ENCODE peak calls at places on chromosome 21, in ten cellular contexts. One of them, this sample, is unnamed.

GRCh38 chr21:45950740-45951515 is 30.6 kb upstream of the COL6A1 start:
- DNase-seq in hepatocyte: peak; percentile 51
- DNase-seq in astrocyte of the cerebellum: no peak
- DNase-seq in ascending aorta: no peak
- DNase-seq in neural crest cell: no peak
- DNase-seq in left lung: no peak
- DNase-seq in GM13977: no peak
- DNase-seq in progenitor cell of endocrine pancreas: no peak
- DNase-seq in Calu3: peak; percentile 12
- DNase-seq in tibial artery: peak; percentile 57
- DNase-seq in this sample: peak; percentile 98

GRCh38 chr21:34728479-34728878 is 59.7 kb downstream of the CLIC6 start:
- DNase-seq in hepatocyte: no peak
- DNase-seq in astrocyte of the cerebellum: no peak
- DNase-seq in ascending aorta: no peak
- DNase-seq in neural crest cell: no peak
- DNase-seq in left lung: peak; percentile 58
- DNase-seq in GM13977: no peak
- DNase-seq in progenitor cell of endocrine pancreas: no peak
- DNase-seq in Calu3: no peak
- DNase-seq in tibial artery: no peak
- DNase-seq in this sample: no peak

GRCh38 chr21:32425628-32426027 is 13.1 kb downstream of the EVA1C start:
- DNase-seq in hepatocyte: no peak
- DNase-seq in astrocyte of the cerebellum: no peak
- DNase-seq in ascending aorta: no peak
- DNase-seq in neural crest cell: no peak
- DNase-seq in left lung: no peak
- DNase-seq in GM13977: no peak
- DNase-seq in progenitor cell of endocrine pancreas: no peak
- DNase-seq in Calu3: no peak
- DNase-seq in tibial artery: no peak
- DNase-seq in this sample: no peak

GRCh38 chr21:14687277-14687642 is 141.1 kb upstream of the SAMSN1 start:
- DNase-seq in hepatocyte: no peak
- DNase-seq in astrocyte of the cerebellum: no peak
- DNase-seq in ascending aorta: no peak
- DNase-seq in neural crest cell: no peak
- DNase-seq in left lung: no peak
- DNase-seq in GM13977: no peak
- DNase-seq in progenitor cell of endocrine pancreas: no peak
- DNase-seq in Calu3: no peak
- DNase-seq in tibial artery: no peak
- DNase-seq in this sample: no peak

GRCh38 chr21:41234574-41234973 is 66.6 kb downstream of the BACE2 start:
- DNase-seq in hepatocyte: no peak
- DNase-seq in astrocyte of the cerebellum: no peak
- DNase-seq in ascending aorta: no peak
- DNase-seq in neural crest cell: no peak
- DNase-seq in left lung: no peak
- DNase-seq in GM13977: no peak
- DNase-seq in progenitor cell of endocrine pancreas: no peak
- DNase-seq in Calu3: no peak
- DNase-seq in tibial artery: no peak
- DNase-seq in this sample: no peak

GRCh38 chr21:25887646-25888321 is 153.0 kb downstream of the GABPA start:
- DNase-seq in hepatocyte: peak; percentile 25
- DNase-seq in astrocyte of the cerebellum: no peak
- DNase-seq in ascending aorta: no peak
- DNase-seq in neural crest cell: no peak
- DNase-seq in left lung: no peak
- DNase-seq in GM13977: no peak
- DNase-seq in progenitor cell of endocrine pancreas: no peak
- DNase-seq in Calu3: peak; percentile 5
- DNase-seq in tibial artery: no peak
- DNase-seq in this sample: no peak

GRCh38 chr21:27525780-27526179 is 558.9 kb upstream of the ADAMTS5 start:
- DNase-seq in hepatocyte: no peak
- DNase-seq in astrocyte of the cerebellum: no peak
- DNase-seq in ascending aorta: no peak
- DNase-seq in neural crest cell: no peak
- DNase-seq in left lung: no peak
- DNase-seq in GM13977: no peak
- DNase-seq in progenitor cell of endocrine pancreas: no peak
- DNase-seq in Calu3: no peak
- DNase-seq in tibial artery: no peak
- DNase-seq in this sample: no peak

GRCh38 chr21:26804895-26805609 is 40.2 kb downstream of the ADAMTS1 start:
- DNase-seq in hepatocyte: no peak
- DNase-seq in astrocyte of the cerebellum: no peak
- DNase-seq in ascending aorta: no peak
- DNase-seq in neural crest cell: no peak
- DNase-seq in left lung: no peak
- DNase-seq in GM13977: no peak
- DNase-seq in progenitor cell of endocrine pancreas: no peak
- DNase-seq in Calu3: no peak
- DNase-seq in tibial artery: no peak
- DNase-seq in this sample: no peak

GRCh38 chr21:28154121-28154520 is 838.6 kb downstream of the LTN1 start:
- DNase-seq in hepatocyte: no peak
- DNase-seq in astrocyte of the cerebellum: no peak
- DNase-seq in ascending aorta: no peak
- DNase-seq in neural crest cell: no peak
- DNase-seq in left lung: no peak
- DNase-seq in GM13977: no peak
- DNase-seq in progenitor cell of endocrine pancreas: no peak
- DNase-seq in Calu3: no peak
- DNase-seq in tibial artery: no peak
- DNase-seq in this sample: no peak

GRCh38 chr21:36480618-36481017 is 696 bp upstream of the CLDN14 start:
- DNase-seq in hepatocyte: no peak
- DNase-seq in astrocyte of the cerebellum: no peak
- DNase-seq in ascending aorta: no peak
- DNase-seq in neural crest cell: no peak
- DNase-seq in left lung: no peak
- DNase-seq in GM13977: no peak
- DNase-seq in progenitor cell of endocrine pancreas: no peak
- DNase-seq in Calu3: no peak
- DNase-seq in tibial artery: no peak
- DNase-seq in this sample: no peak
- TF ChIP-seq CTCF in hepatocyte: no peak
- TF ChIP-seq CTCF in astrocyte of the cerebellum: no peak
- TF ChIP-seq CTCF in ascending aorta: no peak
- TF ChIP-seq CTCF in neural crest cell: no peak
- TF ChIP-seq CTCF in left lung: no peak
- TF ChIP-seq CTCF in GM13977: no peak
- TF ChIP-seq CTCF in progenitor cell of endocrine pancreas: no peak
- TF ChIP-seq CTCF in Calu3: no peak
- TF ChIP-seq CTCF in tibial artery: no peak
- TF ChIP-seq CTCF in this sample: no peak

DNA sequence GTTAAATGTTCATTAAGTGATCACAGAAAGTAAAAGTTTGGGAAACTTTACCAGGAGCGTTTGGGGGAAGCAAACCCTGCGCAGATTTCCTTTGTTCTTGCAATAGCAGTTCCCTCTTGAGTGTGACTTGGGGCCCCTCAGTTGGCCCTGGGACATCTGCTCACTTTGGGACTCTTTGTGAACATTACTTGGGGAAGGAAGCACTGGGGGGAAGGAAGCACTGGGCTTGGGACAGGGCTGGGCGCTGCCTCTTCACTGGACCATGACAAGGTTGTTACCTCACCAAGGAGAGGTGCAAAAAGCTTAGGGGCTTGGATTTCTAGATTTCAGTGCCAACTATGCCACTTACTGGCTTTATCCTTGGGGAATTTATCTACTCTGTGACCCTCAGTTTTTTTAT is 63.5 kb downstream of the ETS2 start:
- DNase-seq in hepatocyte: no peak
- DNase-seq in astrocyte of the cerebellum: no peak
- DNase-seq in ascending aorta: no peak
- DNase-seq in neural crest cell: no peak
- DNase-seq in left lung: no peak
- DNase-seq in GM13977: no peak
- DNase-seq in progenitor cell of endocrine pancreas: no peak
- DNase-seq in Calu3: no peak
- DNase-seq in tibial artery: peak; percentile 48
- DNase-seq in this sample: no peak
- TF ChIP-seq CTCF in hepatocyte: no peak
- TF ChIP-seq CTCF in astrocyte of the cerebellum: no peak
- TF ChIP-seq CTCF in ascending aorta: no peak
- TF ChIP-seq CTCF in neural crest cell: no peak
- TF ChIP-seq CTCF in left lung: no peak
- TF ChIP-seq CTCF in GM13977: no peak
- TF ChIP-seq CTCF in progenitor cell of endocrine pancreas: no peak
- TF ChIP-seq CTCF in Calu3: no peak
- TF ChIP-seq CTCF in tibial artery: no peak
- TF ChIP-seq CTCF in this sample: no peak

DNA sequence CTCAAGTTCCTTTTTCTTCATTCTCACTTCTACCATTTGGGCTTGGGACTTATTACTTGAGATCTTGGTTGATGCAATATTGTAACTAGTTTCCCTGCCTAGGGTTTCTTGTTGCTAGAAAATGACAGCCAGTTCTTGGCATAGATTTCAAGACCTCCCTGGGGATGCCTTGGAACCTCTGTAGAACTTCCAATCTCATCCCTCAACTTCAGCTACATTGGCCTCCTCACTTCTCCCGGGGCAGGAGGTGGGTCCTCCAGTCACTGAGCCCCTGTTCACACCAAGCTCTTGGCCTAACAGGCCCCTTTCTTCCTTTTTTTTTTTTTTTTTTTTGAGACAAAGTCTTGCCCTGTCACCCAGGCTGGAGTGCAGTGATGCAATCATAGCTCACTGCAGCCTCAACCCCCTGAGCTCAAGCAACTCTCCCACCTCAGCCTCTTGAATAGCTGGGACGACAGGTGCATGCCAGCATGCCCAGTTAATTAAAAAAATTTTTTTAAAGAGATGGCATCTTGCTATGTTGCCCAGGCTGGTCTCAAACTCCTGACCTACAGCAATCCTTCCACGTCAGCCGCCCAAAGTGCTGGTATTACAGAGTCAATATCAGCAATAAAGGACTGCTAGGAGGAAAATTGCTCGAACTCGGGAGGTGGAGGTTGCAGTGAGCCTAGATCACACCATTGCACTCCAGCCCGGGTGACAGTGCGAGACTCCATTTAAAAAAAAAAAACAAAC is 33.1 kb downstream of the MAP3K7CL start:
- DNase-seq in hepatocyte: no peak
- DNase-seq in astrocyte of the cerebellum: no peak
- DNase-seq in ascending aorta: no peak
- DNase-seq in neural crest cell: no peak
- DNase-seq in left lung: no peak
- DNase-seq in GM13977: no peak
- DNase-seq in progenitor cell of endocrine pancreas: no peak
- DNase-seq in Calu3: no peak
- DNase-seq in tibial artery: no peak
- DNase-seq in this sample: no peak
- TF ChIP-seq CTCF in hepatocyte: no peak
- TF ChIP-seq CTCF in astrocyte of the cerebellum: no peak
- TF ChIP-seq CTCF in ascending aorta: no peak
- TF ChIP-seq CTCF in neural crest cell: no peak
- TF ChIP-seq CTCF in left lung: no peak
- TF ChIP-seq CTCF in GM13977: no peak
- TF ChIP-seq CTCF in progenitor cell of endocrine pancreas: no peak
- TF ChIP-seq CTCF in Calu3: no peak
- TF ChIP-seq CTCF in tibial artery: no peak
- TF ChIP-seq CTCF in this sample: no peak

GRCh38 chr21:30839304-30839703 is 9.7 kb upstream of the KRTAP7-1 start:
- DNase-seq in hepatocyte: peak; percentile 78
- DNase-seq in astrocyte of the cerebellum: no peak
- DNase-seq in ascending aorta: no peak
- DNase-seq in neural crest cell: peak; percentile 36
- DNase-seq in left lung: no peak
- DNase-seq in GM13977: peak; percentile 12
- DNase-seq in progenitor cell of endocrine pancreas: peak; percentile 33
- DNase-seq in Calu3: no peak
- DNase-seq in tibial artery: no peak
- DNase-seq in this sample: no peak

GRCh38 chr21:30838536-30838935 is 9.0 kb upstream of the KRTAP7-1 start:
- DNase-seq in hepatocyte: no peak
- DNase-seq in astrocyte of the cerebellum: no peak
- DNase-seq in ascending aorta: no peak
- DNase-seq in neural crest cell: no peak
- DNase-seq in left lung: no peak
- DNase-seq in GM13977: no peak
- DNase-seq in progenitor cell of endocrine pancreas: no peak
- DNase-seq in Calu3: no peak
- DNase-seq in tibial artery: no peak
- DNase-seq in this sample: no peak

DNA sequence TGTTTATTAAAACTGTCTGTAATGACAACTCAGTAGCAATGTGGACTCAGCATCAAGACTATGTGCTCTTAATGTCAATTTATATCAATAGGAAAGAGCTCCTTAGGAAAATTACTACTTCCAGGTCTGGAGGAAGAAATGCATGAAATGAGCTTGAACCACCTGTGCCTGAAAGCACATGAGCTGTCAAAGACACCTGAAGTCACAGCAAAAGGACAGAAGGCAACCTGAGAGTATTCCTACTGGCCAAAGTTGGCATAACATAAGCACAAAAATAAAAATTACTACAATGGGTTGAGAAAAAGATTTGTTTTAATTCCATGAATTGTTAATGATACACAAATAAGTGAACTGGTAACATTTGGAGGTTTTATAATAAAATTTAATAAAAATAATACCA is 13.4 kb upstream of the KRTAP7-1 start:
- DNase-seq in hepatocyte: no peak
- DNase-seq in astrocyte of the cerebellum: no peak
- DNase-seq in ascending aorta: no peak
- DNase-seq in neural crest cell: no peak
- DNase-seq in left lung: no peak
- DNase-seq in GM13977: no peak
- DNase-seq in progenitor cell of endocrine pancreas: no peak
- DNase-seq in Calu3: no peak
- DNase-seq in tibial artery: no peak
- DNase-seq in this sample: no peak
- TF ChIP-seq CTCF in hepatocyte: no peak
- TF ChIP-seq CTCF in astrocyte of the cerebellum: no peak
- TF ChIP-seq CTCF in ascending aorta: no peak
- TF ChIP-seq CTCF in neural crest cell: peak; percentile 41
- TF ChIP-seq CTCF in left lung: no peak
- TF ChIP-seq CTCF in GM13977: no peak
- TF ChIP-seq CTCF in progenitor cell of endocrine pancreas: peak; percentile 34
- TF ChIP-seq CTCF in Calu3: no peak
- TF ChIP-seq CTCF in tibial artery: no peak
- TF ChIP-seq CTCF in this sample: no peak

GRCh38 chr21:38958940-38959685 is 153.4 kb downstream of the ETS2 start:
- DNase-seq in hepatocyte: peak; percentile 71
- DNase-seq in astrocyte of the cerebellum: no peak
- DNase-seq in ascending aorta: no peak
- DNase-seq in neural crest cell: no peak
- DNase-seq in left lung: no peak
- DNase-seq in GM13977: no peak
- DNase-seq in progenitor cell of endocrine pancreas: no peak
- DNase-seq in Calu3: peak; percentile 13
- DNase-seq in tibial artery: peak; percentile 29
- DNase-seq in this sample: no peak
- TF ChIP-seq CTCF in hepatocyte: no peak
- TF ChIP-seq CTCF in astrocyte of the cerebellum: no peak
- TF ChIP-seq CTCF in ascending aorta: no peak
- TF ChIP-seq CTCF in neural crest cell: no peak
- TF ChIP-seq CTCF in left lung: no peak
- TF ChIP-seq CTCF in GM13977: no peak
- TF ChIP-seq CTCF in progenitor cell of endocrine pancreas: no peak
- TF ChIP-seq CTCF in Calu3: no peak
- TF ChIP-seq CTCF in tibial artery: no peak
- TF ChIP-seq CTCF in this sample: no peak